ENCODE peak calls at places on chromosomes 12 and 14, in four cellular contexts. P is PC-3, Z is GM23338, L is neural progenitor cell. S is an unnamed sample. For H3K4me1, the result is how much of the 10 kb centered on the place peaks cover.

GRCh38 chr12:23947395-23947794 is 2.1 kb downstream of the SOX5 start:
- DNase-seq in P (no peak), Z (no peak), L (no peak), S (no peak)

GRCh38 chr12:42958271-42958674 is 368.7 kb upstream of the PRICKLE1 start:
- DNase-seq in P (peak), Z (no peak), L (no peak), S (no peak)

GRCh38 chr12:46983959-46984833 is 95.2 kb upstream of the PCED1B start:
- DNase-seq in P (peak), Z (peak), L (peak), S (peak)

GRCh38 chr14:81449576-81449975 is 49.5 kb upstream of the STON2 start:
- DNase-seq in P (no peak), Z (no peak), L (no peak), S (no peak)

GRCh38 chr12:104280703-104281458 is 22.7 kb upstream of the EID3 start:
- DNase-seq in P (peak), Z (no peak), L (no peak), S (peak)

GRCh38 chr14:23539209-23539866 is 12.2 kb downstream of the ZFHX2 start:
- DNase-seq in P (peak), Z (peak), L (peak), S (peak)

GRCh38 chr14:26709019-26709418 is 111.2 kb upstream of the NOVA1 start:
- DNase-seq in P (peak), Z (peak), L (no peak), S (no peak)

GRCh38 chr12:120041386-120042231 is 52.6 kb downstream of the BICDL1 start:
- DNase-seq in P (no peak), Z (peak), L (no peak), S (no peak)

GRCh38 chr12:101181776-101182175 is 28.3 kb downstream of the SLC5A8 start:
- DNase-seq in P (no peak), Z (no peak), L (no peak), S (no peak)

GRCh38 chr14:38989917-38990546 is 113.0 kb downstream of the SEC23A start:
- DNase-seq in P (no peak), Z (no peak), L (no peak), S (no peak)

GRCh38 chr12:119176267-119177055 is 2.3 kb upstream of the HSPB8 start:
- DNase-seq in P (peak), Z (peak), L (peak), S (peak)

GRCh38 chr14:80215756-80216581 is 4.7 kb upstream of the DIO2 start:
- DNase-seq in P (peak), Z (peak), L (peak), S (peak)

GRCh38 chr12:28742791-28743190 is 406.3 kb upstream of the FAR2 start:
- DNase-seq in P (peak), Z (no peak), L (no peak), S (no peak)

GRCh38 chr14:24465369-24465768 is 22.8 kb upstream of the SDR39U1 start:
- DNase-seq in P (no peak), Z (no peak), L (no peak), S (no peak)

GRCh38 chr12:5567021-5567744 is 135.3 kb downstream of the NTF3 start:
- DNase-seq in P (no peak), Z (no peak), L (no peak), S (peak)

GRCh38 chr12:28909291-28909690 is 239.8 kb upstream of the FAR2 start:
- DNase-seq in P (peak), Z (no peak), L (no peak), S (no peak)

GRCh38 chr12:125892276-125892675 is 827.0 kb downstream of the AACS start:
- DNase-seq in P (peak), Z (no peak), L (no peak), S (no peak)

GRCh38 chr12:109433618-109434017 is 43.5 kb downstream of the KCTD10 start:
- DNase-seq in P (no peak), Z (peak), L (peak), S (no peak)

GRCh38 chr14:54446201-54446693 is 5.1 kb upstream of the CNIH1 start:
- DNase-seq in P (peak), Z (no peak), L (no peak), S (peak)

GRCh38 chr14:101583006-101583708 is 21.9 kb downstream of the DIO3 start:
- DNase-seq in P (no peak), Z (no peak), L (no peak), S (no peak)

GRCh38 chr14:36068777-36069534 is 107.6 kb downstream of the PTCSC3 start:
- DNase-seq in P (peak), Z (no peak), L (no peak), S (no peak)

GRCh38 chr12:115004469-115005146 is 320.6 kb upstream of the TBX3 start:
- DNase-seq in P (peak), Z (no peak), L (no peak), S (no peak)

GRCh38 chr12:1842183-1842904 is 22.0 kb downstream of the LRTM2 start:
- DNase-seq in P (no peak), Z (no peak), L (no peak), S (no peak)

GRCh38 chr14:71163842-71164500 is 256.7 kb downstream of the PCNX1 start:
- DNase-seq in P (no peak), Z (no peak), L (no peak), S (no peak)

GRCh38 chr12:108839890-108840230 is 17.5 kb downstream of the SSH1 start:
- DNase-seq in P (no peak), Z (no peak), L (no peak), S (no peak)

GRCh38 chr12:121277367-121277744 is 19.2 kb downstream of the CAMKK2 start:
- DNase-seq in P (no peak), Z (no peak), L (no peak), S (no peak)

GRCh38 chr12:85029456-85029855 is 6.6 kb downstream of the TSPAN19 start:
- DNase-seq in P (peak), Z (peak), L (peak), S (peak)

GRCh38 chr12:117037296-117038022 is 61.8 kb downstream of the TESC start:
- DNase-seq in P (no peak), Z (no peak), L (no peak), S (peak)

GRCh38 chr12:6089041-6089823 is 35.2 kb downstream of the VWF start:
- DNase-seq in P (peak), Z (peak), L (no peak), S (peak)

GRCh38 chr14:100117647-100118376 is 41.6 kb downstream of the DEGS2 start:
- DNase-seq in P (no peak), Z (no peak), L (no peak), S (no peak)

GRCh38 chr14:56870336-56870735 is 60.1 kb upstream of the OTX2 start:
- DNase-seq in P (no peak), Z (no peak), L (no peak), S (no peak)

GRCh38 chr14:56881181-56881580 is 70.9 kb upstream of the OTX2 start:
- DNase-seq in P (no peak), Z (no peak), L (no peak), S (no peak)

GRCh38 chr14:56878766-56879165 is 68.5 kb upstream of the OTX2 start:
- DNase-seq in P (peak), Z (no peak), L (no peak), S (no peak)

GRCh38 chr14:56874375-56874774 is 64.1 kb upstream of the OTX2 start:
- DNase-seq in P (peak), Z (peak), L (peak), S (peak)

DNA sequence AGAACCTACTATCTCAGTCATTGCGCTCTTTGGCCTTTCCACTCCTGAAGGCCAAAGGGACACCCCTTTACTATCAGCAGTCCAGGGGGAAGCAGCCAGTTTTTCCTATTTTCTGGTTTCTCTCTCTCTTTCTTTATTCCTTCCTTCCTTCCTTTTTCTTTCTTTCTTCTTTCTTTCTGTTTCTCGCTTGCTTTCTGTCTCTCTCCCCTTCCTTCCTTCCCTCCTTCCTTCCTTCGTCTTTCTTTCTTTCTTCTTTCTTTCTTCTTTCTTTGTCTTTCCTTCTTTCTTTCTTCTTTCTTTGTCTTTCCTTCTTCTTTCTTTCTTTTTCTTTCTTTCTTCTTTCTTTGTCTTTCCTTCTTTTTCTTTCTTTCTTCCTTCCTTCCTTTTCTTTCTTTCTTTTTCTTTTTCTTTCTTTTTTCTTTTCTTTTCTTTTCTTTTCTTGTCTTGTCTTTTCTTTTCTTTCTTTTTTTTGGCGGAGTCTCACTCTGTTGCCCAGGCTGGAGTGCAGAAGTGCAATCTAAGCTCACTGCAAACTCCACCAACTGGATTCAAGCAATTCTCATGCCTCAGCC is 64.9 kb upstream of the OTX2 start:
- DNase-seq in P (no peak), Z (no peak), L (no peak), S (no peak)
- TF ChIP-seq EZH2phosphoT487 in P (no peak), Z (no peak), L (no peak), S (no peak)

GRCh38 chr14:74934476-74935339 is 11.6 kb upstream of the RPS6KL1 start:
- DNase-seq in P (no peak), Z (peak), L (peak), S (no peak)

GRCh38 chr14:74938873-74939495 is 15.9 kb upstream of the RPS6KL1 start:
- DNase-seq in P (no peak), Z (no peak), L (no peak), S (no peak)

GRCh38 chr14:74935340-74935640 is 12.2 kb upstream of the RPS6KL1 start:
- DNase-seq in P (no peak), Z (no peak), L (no peak), S (no peak)

GRCh38 chr14:74936151-74936550 is 13.1 kb upstream of the RPS6KL1 start:
- DNase-seq in P (no peak), Z (no peak), L (no peak), S (no peak)

GRCh38 chr14:74937171-74937570 is 14.1 kb upstream of the RPS6KL1 start:
- DNase-seq in P (no peak), Z (no peak), L (no peak), S (no peak)
- H3K4me1 ChIP-seq in P (under half), Z (under half), L (under half), S (under half)

DNA sequence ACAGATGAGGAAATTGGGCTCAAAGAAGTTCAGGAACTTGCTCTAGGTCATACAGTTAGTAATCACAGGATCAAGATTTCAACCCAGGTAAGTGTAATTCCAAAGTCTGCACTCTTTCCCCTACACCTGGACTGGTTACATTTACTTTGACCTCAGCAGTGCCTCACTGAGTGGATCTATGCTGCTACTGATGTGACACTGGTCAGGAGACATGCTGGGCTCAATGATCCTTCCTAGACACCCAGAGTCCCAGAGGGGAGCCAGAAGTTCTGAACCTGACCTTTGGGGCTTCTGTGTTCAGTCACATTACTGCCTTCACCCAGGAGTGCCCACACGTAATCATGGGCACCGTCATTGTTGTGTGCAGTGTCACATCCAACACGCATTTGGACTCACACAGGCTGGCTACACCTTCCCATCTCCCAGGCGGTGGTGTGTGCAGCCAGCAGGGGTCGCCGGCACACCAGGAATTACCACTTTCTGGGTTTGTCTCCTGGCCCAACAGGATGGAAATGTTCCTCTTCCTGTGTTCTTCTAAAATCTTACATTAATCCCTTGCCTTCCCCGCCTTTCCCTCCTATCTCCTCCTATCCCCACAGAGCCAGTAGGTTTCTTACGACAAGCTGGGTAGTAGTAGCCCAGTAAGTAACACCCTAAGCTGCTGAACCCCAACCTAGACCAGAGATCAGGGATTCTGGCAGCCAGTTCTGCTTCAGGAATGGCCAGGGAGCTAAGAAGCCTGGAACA is 25.6 kb downstream of the CALCOCO1 start:
- DNase-seq in P (peak), Z (peak), L (peak), S (peak)
- TF ChIP-seq EZH2 in P (no peak), Z (no peak), L (peak), S (no peak)

GRCh38 chr12:127052491-127053232 is 1214.3 kb upstream of the TMEM132C start:
- DNase-seq in P (peak), Z (no peak), L (no peak), S (no peak)
- TF ChIP-seq EZH2phosphoT487 in P (no peak), Z (no peak), L (no peak), S (no peak)

GRCh38 chr14:49972840-49973239 is 80.0 kb downstream of the ARF6 start:
- DNase-seq in P (peak), Z (no peak), L (no peak), S (peak)
- H3K4me1 ChIP-seq in P (half or more), Z (under half), L (under half), S (half or more)

DNA sequence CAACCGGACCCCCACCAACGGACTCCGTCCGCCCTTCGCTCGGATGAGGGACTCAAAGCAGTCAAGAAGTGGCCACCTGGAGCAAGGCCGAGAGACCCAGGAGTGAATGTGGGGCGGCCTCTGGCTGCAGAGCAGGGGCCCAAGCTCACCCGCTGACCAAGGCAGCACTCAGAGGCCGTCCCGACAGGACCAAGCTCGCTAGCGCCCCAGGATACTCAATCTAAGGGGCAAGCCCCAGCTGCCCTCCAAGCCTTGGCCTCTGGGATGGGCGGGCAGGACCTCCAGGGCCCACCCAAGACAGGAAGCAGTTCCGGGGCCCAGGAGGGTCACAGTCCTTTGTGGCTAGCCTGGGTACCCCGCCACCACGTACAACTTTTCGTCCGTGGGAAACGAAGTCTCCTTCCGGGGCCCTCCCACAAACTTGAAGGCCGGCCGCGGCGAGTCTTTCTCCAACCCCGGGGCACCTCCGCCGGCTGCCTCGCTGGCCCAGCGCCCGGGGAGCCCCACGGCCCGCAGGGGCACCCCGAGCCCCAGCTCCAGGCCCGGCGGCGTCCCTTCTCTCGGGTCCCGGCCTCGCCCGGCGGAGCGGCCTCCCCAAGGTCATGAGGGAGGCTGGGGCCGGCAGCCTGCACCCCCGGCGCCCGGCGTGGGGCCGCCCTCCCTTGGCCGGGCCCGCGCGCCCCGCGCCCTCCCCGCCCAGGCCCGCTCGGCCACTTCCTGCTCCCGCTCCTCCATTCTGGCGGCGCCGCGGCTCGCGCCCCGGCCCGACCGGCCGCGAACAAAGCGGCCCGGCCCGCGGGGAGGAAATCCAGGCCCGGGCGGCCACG is 694 bp downstream of the AKT1 start:
- DNase-seq in P (peak), Z (peak), L (peak), S (peak)
- TF ChIP-seq EZH2 in P (no peak), Z (no peak), L (peak), S (no peak)

GRCh38 chr12:68560823-68561422 is 49.8 kb upstream of the RAP1B start:
- DNase-seq in P (no peak), Z (no peak), L (no peak), S (no peak)
- TF ChIP-seq EZH2phosphoT487 in P (no peak), Z (no peak), L (no peak), S (no peak)

GRCh38 chr14:68772761-68773381 is 20.0 kb downstream of the ZFP36L1 start:
- DNase-seq in P (no peak), Z (no peak), L (no peak), S (no peak)

GRCh38 chr14:68768316-68768715 is 24.6 kb downstream of the ZFP36L1 start:
- DNase-seq in P (no peak), Z (no peak), L (no peak), S (no peak)

GRCh38 chr14:68771631-68772030 is 21.2 kb downstream of the ZFP36L1 start:
- DNase-seq in P (no peak), Z (no peak), L (no peak), S (no peak)

GRCh38 chr14:68770051-68770450 is 22.8 kb downstream of the ZFP36L1 start:
- DNase-seq in P (no peak), Z (no peak), L (no peak), S (no peak)

DNA sequence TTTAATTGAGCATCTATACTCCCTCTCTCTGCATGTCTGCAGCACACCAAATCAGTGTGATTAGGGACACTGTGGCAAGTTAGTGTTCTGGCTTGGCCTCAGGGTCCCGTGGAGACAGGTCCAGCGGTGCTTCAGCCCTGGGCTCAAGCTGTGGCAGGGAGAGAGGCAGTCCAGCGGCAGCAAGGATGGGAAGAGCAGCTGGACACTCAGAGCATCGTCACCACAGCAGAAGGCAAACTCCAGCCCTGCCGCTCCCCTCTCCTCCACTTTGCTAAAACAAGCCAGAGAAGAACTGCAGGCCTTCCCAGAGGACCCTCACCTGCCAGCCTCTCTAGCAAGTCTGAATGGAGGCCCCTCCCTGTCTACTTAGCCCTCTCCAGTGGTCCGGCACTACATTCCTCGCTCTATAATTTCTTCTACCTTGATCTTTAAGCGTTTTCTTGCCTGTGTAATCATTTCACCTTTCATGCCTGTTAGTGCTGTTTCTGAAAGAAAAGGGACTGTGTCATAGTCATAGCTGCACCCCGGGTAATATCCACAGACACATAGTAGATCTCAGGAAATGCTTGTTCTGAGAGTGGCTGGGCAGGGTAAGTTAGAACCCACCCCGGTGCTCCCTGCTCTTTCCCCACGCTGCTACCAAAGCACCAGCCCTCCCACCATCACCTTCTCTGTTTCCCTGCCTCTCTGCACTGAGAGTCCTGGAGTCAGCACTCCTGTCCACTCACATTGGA is 22.1 kb downstream of the ZFP36L1 start:
- DNase-seq in P (no peak), Z (no peak), L (no peak), S (no peak)
- H3K4me1 ChIP-seq in P (under half), Z (under half), L (under half), S (under half)

S was measured in hepatocyte.